ENCODE peak calls at places on chromosome 6, in nine cellular contexts. O is esophagus squamous epithelium; W is A549; G is pancreas; Q is endodermal cell; R is lung; P is CD8-positive, alpha-beta T cell; Y is breast epithelium; X is heart right ventricle. L is an unnamed sample.

GRCh38 chr6:127119361-127120108 is 1.1 kb downstream of the RSPO3 start:
- DNase-seq in O (no peak), W (no peak), G (no peak), Q (peak; percentile 80), R (no peak), P (no peak), Y (peak; percentile 50), X (no peak), L (no peak)

GRCh38 chr6:138543648-138544047 is 44.4 kb upstream of the NHSL1 start:
- DNase-seq in O (no peak), W (no peak), G (no peak), Q (no peak), R (no peak), P (no peak), Y (no peak), X (no peak), L (no peak)

GRCh38 chr6:53984163-53984562 is 127.1 kb upstream of the MLIP start:
- DNase-seq in O (no peak), W (peak; percentile 68), G (no peak), Q (no peak), R (no peak), P (no peak), Y (no peak), X (no peak), L (no peak)

GRCh38 chr6:75206338-75207210 is 721 bp upstream of the COL12A1 start:
- DNase-seq in O (no peak), W (no peak), G (no peak), Q (peak; percentile 68), R (no peak), P (no peak), Y (no peak), X (peak; percentile 29), L (no peak)

GRCh38 chr6:1426416-1426815 is 37.0 kb downstream of the FOXF2 start:
- DNase-seq in O (no peak), W (no peak), G (no peak), Q (no peak), R (no peak), P (no peak), Y (no peak), X (no peak), L (no peak)

GRCh38 chr6:82906489-82906888 is 159.2 kb downstream of the UBE3D start:
- DNase-seq in O (no peak), W (no peak), G (no peak), Q (no peak), R (no peak), P (no peak), Y (no peak), X (no peak), L (no peak)

GRCh38 chr6:79544299-79544927 is 7.2 kb upstream of the LCA5 start:
- DNase-seq in O (no peak), W (no peak), G (no peak), Q (no peak), R (no peak), P (no peak), Y (no peak), X (no peak), L (no peak)

GRCh38 chr6:109454483-109455160 is 950 bp downstream of the MICAL1 start:
- DNase-seq in O (peak; percentile 31), W (no peak), G (no peak), Q (no peak), R (peak; percentile 57), P (peak; percentile 74), Y (no peak), X (no peak), L (no peak)

GRCh38 chr6:132404736-132405135 is 3.5 kb upstream of the MOXD1 start:
- DNase-seq in O (no peak), W (no peak), G (no peak), Q (no peak), R (no peak), P (no peak), Y (no peak), X (no peak), L (no peak)

GRCh38 chr6:144710207-144710606 is 425.1 kb downstream of the UTRN start:
- DNase-seq in O (no peak), W (peak; percentile 5), G (no peak), Q (no peak), R (no peak), P (no peak), Y (no peak), X (no peak), L (no peak)

GRCh38 chr6:112289039-112289566 is 34.7 kb upstream of the LAMA4 start:
- DNase-seq in O (no peak), W (no peak), G (peak; percentile 14), Q (no peak), R (peak; percentile 33), P (no peak), Y (no peak), X (peak; percentile 61), L (no peak)

GRCh38 chr6:100099189-100100074 is 105.4 kb upstream of the MCHR2 start:
- DNase-seq in O (no peak), W (peak; percentile 20), G (no peak), Q (no peak), R (no peak), P (no peak), Y (no peak), X (no peak), L (no peak)

GRCh38 chr6:17907467-17908229 is 79.8 kb downstream of the KIF13A start:
- DNase-seq in O (peak; percentile 18), W (peak; percentile 95), G (peak; percentile 30), Q (no peak), R (peak; percentile 82), P (no peak), Y (no peak), X (peak; percentile 27), L (peak; percentile 78)

GRCh38 chr6:133983099-133983939 is 30.3 kb downstream of the TBPL1 start:
- DNase-seq in O (no peak), W (no peak), G (no peak), Q (peak; percentile 57), R (peak; percentile 78), P (peak; percentile 64), Y (no peak), X (no peak), L (no peak)

GRCh38 chr6:14498748-14499147 is 381.2 kb downstream of the CD83 start:
- DNase-seq in O (no peak), W (no peak), G (no peak), Q (no peak), R (no peak), P (no peak), Y (no peak), X (no peak), L (no peak)

GRCh38 chr6:14501914-14502313 is 384.3 kb downstream of the CD83 start:
- DNase-seq in O (no peak), W (no peak), G (no peak), Q (no peak), R (no peak), P (no peak), Y (no peak), X (no peak), L (no peak)

GRCh38 chr6:14501240-14501639 is 383.7 kb downstream of the CD83 start:
- DNase-seq in O (no peak), W (no peak), G (no peak), Q (no peak), R (no peak), P (no peak), Y (no peak), X (no peak), L (no peak)

GRCh38 chr6:14499309-14499708 is 381.7 kb downstream of the CD83 start:
- DNase-seq in O (no peak), W (no peak), G (no peak), Q (no peak), R (no peak), P (no peak), Y (no peak), X (no peak), L (no peak)

GRCh38 chr6:14499804-14500203 is 382.2 kb downstream of the CD83 start:
- DNase-seq in O (no peak), W (peak; percentile 63), G (no peak), Q (peak; percentile 75), R (no peak), P (no peak), Y (no peak), X (no peak), L (no peak)
- TF ChIP-seq CTCF in O (no peak), W (no peak), G (no peak), Q (no peak), R (no peak), P (no peak), Y (no peak), X (no peak), L (no peak)

DNA sequence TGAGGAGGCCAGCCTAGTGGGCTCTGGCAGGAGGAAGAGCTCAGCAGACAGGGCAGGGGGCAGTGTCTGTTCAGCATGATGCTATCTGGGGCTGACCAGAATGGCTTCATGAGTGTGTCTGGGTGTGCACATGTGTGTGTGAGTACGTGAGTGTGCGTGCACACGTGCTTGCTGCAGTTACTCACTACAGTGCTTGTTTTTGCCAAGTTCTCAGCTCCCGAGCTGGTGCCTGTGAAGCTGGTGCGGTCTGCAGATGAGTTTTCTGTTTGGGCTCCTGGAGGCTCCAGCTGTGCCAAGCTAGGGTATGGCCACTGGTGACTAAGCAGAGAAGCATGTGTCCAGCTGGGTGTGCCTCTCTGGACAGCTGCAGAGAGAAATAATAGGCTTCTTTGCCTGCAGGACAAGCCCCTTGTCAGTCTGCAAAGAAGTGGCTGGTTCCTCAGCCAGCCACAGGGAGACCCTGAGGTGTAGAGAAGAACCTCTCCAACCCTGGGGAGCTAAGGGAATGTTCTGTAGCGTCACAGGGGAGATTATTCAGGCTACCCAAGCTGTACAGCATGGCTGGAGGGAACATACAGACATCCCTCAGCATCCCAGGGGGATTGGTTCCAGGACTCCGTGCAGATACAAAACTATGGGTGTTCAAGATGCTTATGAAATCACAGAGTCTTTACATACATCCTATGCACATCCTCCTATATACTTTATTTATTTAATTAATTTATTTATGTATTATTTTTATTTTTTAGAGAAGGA is 40.2 kb upstream of the FAM50B start:
- DNase-seq in O (no peak), W (peak; percentile 77), G (peak; percentile 21), Q (no peak), R (peak; percentile 64), P (no peak), Y (no peak), X (peak; percentile 24), L (peak; percentile 62)
- H3K27ac ChIP-seq in O (peak overlapping the region; percentile 79), W (peak overlapping the region; percentile 78), G (no peak overlapping the region), Q (no peak overlapping the region), R (no peak overlapping the region), P (no peak overlapping the region), Y (peak overlapping the region; percentile 4), X (no peak overlapping the region), L (peak overlapping the region; percentile 89)

GRCh38 chr6:150905769-150906168 is 40.3 kb downstream of the MTHFD1L start:
- DNase-seq in O (no peak), W (no peak), G (no peak), Q (no peak), R (no peak), P (no peak), Y (no peak), X (no peak), L (no peak)
- TF ChIP-seq CTCF in O (no peak), W (peak; percentile 25), G (no peak), Q (peak; percentile 74), R (no peak), P (no peak), Y (no peak), X (peak; percentile 24), L (peak; percentile 11)

DNA sequence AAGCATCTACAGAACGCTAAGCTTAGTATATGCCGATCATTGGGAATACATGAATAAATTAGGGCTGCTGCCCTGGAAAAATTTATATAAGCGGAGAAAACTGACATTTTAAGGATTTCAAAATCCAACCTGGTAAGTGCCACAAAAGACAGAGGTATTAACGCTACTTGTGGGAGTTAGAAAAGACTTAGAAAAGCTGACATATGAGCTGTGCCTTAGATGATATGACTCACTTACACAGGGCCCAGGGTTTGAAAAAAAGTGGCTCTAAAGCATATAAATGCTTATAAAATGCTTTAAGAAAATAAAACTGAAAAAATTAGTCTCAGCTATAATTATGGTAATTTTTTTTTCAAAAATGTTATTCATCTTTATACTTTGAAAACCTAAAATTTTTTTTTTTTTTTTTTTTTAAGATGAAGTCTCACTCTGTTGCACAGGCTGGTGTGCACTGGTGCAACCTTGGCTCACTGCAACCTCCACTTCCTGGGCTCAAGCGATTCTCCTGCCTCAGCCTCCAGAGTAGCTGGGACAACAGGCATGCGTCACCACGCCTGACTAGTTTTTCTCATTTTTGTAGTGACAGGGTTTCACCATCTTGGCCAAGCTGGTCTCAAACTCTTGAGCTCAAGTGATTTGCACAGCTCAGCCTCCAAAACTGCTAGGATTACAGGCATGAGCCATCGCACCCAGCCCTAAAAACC is 25.7 kb downstream of the EPB41L2 start:
- DNase-seq in O (no peak), W (no peak), G (no peak), Q (no peak), R (no peak), P (no peak), Y (no peak), X (no peak), L (no peak)
- H3K27ac ChIP-seq in O (no peak overlapping the region), W (no peak overlapping the region), G (no peak overlapping the region), Q (no peak overlapping the region), R (no peak overlapping the region), P (no peak overlapping the region), Y (no peak overlapping the region), X (no peak overlapping the region), L (no peak overlapping the region)